ENCODE peak calls at places on chromosomes 3 and 15, in eight cellular contexts. B is EH; E is AG09309; D is stimulated activated CD8-positive, alpha-beta memory T cell treated with anti-CD3 and anti-CD28 coated beads, Interleukin-7, amount 100 ng/mL, for 4 hours; T is ELF-1; G is activated T-cell treated with anti-CD3 and anti-CD28 coated beads for 1 hour; N is GM13977; V is HT1080. P is an unnamed sample.

GRCh38 chr3:150371741-150372254 is 36.3 kb upstream of the TSC22D2 start:
- DNase-seq in T (peak), B (peak), D (no peak), N (no peak), G (no peak), E (peak), V (peak), P (peak)

GRCh38 chr3:71313844-71314243 is 269.7 kb downstream of the FOXP1 start:
- DNase-seq in D (no peak), N (no peak), B (no peak), E (no peak), T (no peak), G (no peak), V (no peak), P (no peak)

GRCh38 chr3:179452166-179452544 is 885 bp upstream of the GNB4 start:
- DNase-seq in B (peak), E (no peak), N (no peak), V (peak), T (peak), D (no peak), G (no peak), P (no peak)

GRCh38 chr3:39707314-39707909 is 102.0 kb upstream of the MYRIP start:
- DNase-seq in B (peak), T (no peak), V (peak), N (peak), D (no peak), G (no peak), E (peak), P (peak)

GRCh38 chr15:32716216-32716959 is 1.4 kb upstream of the GREM1 start:
- DNase-seq in D (no peak), G (no peak), V (no peak), B (no peak), T (no peak), N (no peak), E (no peak), P (no peak)

GRCh38 chr3:184766555-184767261 is 45.3 kb upstream of the VPS8 start:
- DNase-seq in D (no peak), T (no peak), E (no peak), B (peak), G (no peak), N (no peak), V (peak), P (no peak)

GRCh38 chr15:49881866-49882265 is 237.2 kb downstream of the ATP8B4 start:
- DNase-seq in D (no peak), N (no peak), G (no peak), E (no peak), B (no peak), V (no peak), T (no peak), P (no peak)

GRCh38 chr15:61037031-61037430 is 192.1 kb downstream of the RORA start:
- DNase-seq in E (peak), D (no peak), V (no peak), B (peak), N (no peak), T (no peak), G (no peak), P (no peak)

GRCh38 chr3:12247411-12247810 is 41.5 kb upstream of the PPARG start:
- DNase-seq in G (no peak), E (no peak), T (no peak), N (no peak), D (no peak), V (no peak), B (no peak), P (no peak)

P was measured in small intestine.